ENCODE peak calls at places on chromosomes 3 and 15, in nine cellular contexts. X is ovary, B is B cell, Q is psoas muscle, Y is tibial artery, P is hepatocyte, A is H9, L is natural killer cell, O is neural progenitor cell. R is an unnamed sample.

GRCh38 chr3:126528800-126529541 is 5.0 kb downstream of the CHST13 start:
- DNase-seq in X (no peak), B (no peak), Q (no peak), Y (no peak), P (peak), A (no peak), L (no peak), O (no peak), R (no peak)

GRCh38 chr3:77467702-77468407 is 428.0 kb downstream of the ROBO2 start:
- DNase-seq in X (peak), B (no peak), Q (no peak), Y (peak), P (peak), A (no peak), L (no peak), O (no peak), R (no peak)

GRCh38 chr15:39621961-39622360 is 41.1 kb downstream of the THBS1 start:
- DNase-seq in X (no peak), B (no peak), Q (no peak), Y (no peak), P (no peak), A (no peak), L (no peak), O (no peak), R (no peak)

GRCh38 chr3:100335137-100335833 is 728 bp downstream of the NIT2 start:
- DNase-seq in X (peak), B (peak), Q (no peak), Y (no peak), P (peak), A (peak), L (peak), O (peak), R (peak)

GRCh38 chr3:30286007-30286669 is 320.3 kb upstream of the TGFBR2 start:
- DNase-seq in X (peak), B (no peak), Q (peak), Y (peak), P (peak), A (no peak), L (no peak), O (peak), R (no peak)

GRCh38 chr3:29186982-29187718 is 93.7 kb upstream of the RBMS3 start:
- DNase-seq in X (no peak), B (no peak), Q (no peak), Y (no peak), P (no peak), A (no peak), L (no peak), O (no peak), R (no peak)

GRCh38 chr3:12180218-12180617 is 21.5 kb upstream of the TIMP4 start:
- DNase-seq in X (no peak), B (no peak), Q (peak), Y (peak), P (no peak), A (no peak), L (no peak), O (no peak), R (no peak)

GRCh38 chr15:92616621-92617179 is 38.9 kb downstream of the FAM174B start:
- DNase-seq in X (no peak), B (no peak), Q (peak), Y (no peak), P (peak), A (no peak), L (no peak), O (no peak), R (no peak)

GRCh38 chr3:45554001-45554691 is 40.4 kb upstream of the LIMD1 start:
- DNase-seq in X (no peak), B (no peak), Q (peak), Y (no peak), P (no peak), A (no peak), L (no peak), O (no peak), R (peak)

GRCh38 chr3:190378240-190378891 is 9.6 kb upstream of the CLDN16 start:
- DNase-seq in X (no peak), B (no peak), Q (peak), Y (no peak), P (no peak), A (no peak), L (no peak), O (no peak), R (no peak)

GRCh38 chr15:40430271-40430805 is 10.4 kb upstream of the BAHD1 start:
- DNase-seq in X (no peak), B (no peak), Q (peak), Y (no peak), P (no peak), A (peak), L (no peak), O (no peak), R (peak)

GRCh38 chr15:90126457-90127435 is 24.5 kb upstream of the IDH2 start:
- DNase-seq in X (no peak), B (no peak), Q (peak), Y (no peak), P (peak), A (peak), L (no peak), O (peak), R (peak)

GRCh38 chr3:130649061-130649654 is 97.5 kb downstream of the PIK3R4 start:
- DNase-seq in X (no peak), B (no peak), Q (no peak), Y (no peak), P (no peak), A (no peak), L (no peak), O (no peak), R (no peak)

GRCh38 chr3:130648293-130648692 is 98.3 kb downstream of the PIK3R4 start:
- DNase-seq in X (no peak), B (no peak), Q (no peak), Y (no peak), P (no peak), A (no peak), L (no peak), O (no peak), R (no peak)

GRCh38 chr3:130644600-130645232 is 101.9 kb downstream of the PIK3R4 start:
- DNase-seq in X (no peak), B (no peak), Q (no peak), Y (no peak), P (no peak), A (no peak), L (no peak), O (no peak), R (no peak)

DNA sequence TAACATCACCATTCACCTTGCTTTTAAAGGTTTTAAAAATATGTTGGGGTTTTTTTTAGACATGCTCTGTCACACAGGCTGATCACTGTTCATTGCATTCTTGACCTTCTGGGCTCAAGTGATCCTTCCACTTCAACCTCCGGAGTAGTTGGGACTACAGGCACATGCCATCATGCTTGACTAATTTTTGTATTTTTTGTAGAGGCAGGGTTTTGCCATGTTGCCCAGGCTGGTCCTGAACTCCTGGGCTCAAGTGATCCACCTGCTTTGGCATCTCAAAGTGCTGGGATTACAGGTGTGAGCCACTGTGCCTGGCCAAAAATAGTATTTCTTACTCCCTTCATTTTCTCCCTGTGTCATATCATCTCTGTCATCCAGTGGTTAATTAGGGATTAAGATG is 101.4 kb downstream of the PIK3R4 start:
- DNase-seq in X (no peak), B (no peak), Q (no peak), Y (no peak), P (no peak), A (no peak), L (no peak), O (no peak), R (no peak)
- TF ChIP-seq CTCF in X (no peak), B (no peak), Q (no peak), Y (no peak), P (no peak), A (no peak), L (no peak), O (no peak), R (no peak)

DNA sequence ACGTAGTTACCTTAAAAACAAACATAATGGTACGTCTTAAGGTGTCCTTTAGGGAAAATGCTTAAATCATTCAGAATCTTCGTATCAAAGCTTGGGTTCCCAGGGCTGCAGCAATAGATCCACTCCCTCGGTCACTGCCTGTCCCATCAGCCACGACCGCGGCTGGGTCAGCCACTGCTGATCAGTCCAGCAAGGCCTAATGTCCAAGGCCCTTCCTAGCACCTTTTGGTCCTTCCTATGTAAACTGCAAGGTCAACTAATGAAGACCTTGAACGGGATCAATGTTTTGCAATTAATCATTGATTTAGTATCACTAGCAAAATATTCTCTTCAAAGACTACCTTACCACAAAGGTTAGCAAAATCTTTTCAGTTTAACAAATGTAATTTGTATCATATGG is 122.2 kb upstream of the IGF1R start:
- DNase-seq in X (no peak), B (no peak), Q (no peak), Y (no peak), P (no peak), A (no peak), L (no peak), O (no peak), R (no peak)
- TF ChIP-seq CTCF in X (no peak), B (no peak), Q (no peak), Y (no peak), P (no peak), A (no peak), L (no peak), O (no peak), R (no peak)

DNA sequence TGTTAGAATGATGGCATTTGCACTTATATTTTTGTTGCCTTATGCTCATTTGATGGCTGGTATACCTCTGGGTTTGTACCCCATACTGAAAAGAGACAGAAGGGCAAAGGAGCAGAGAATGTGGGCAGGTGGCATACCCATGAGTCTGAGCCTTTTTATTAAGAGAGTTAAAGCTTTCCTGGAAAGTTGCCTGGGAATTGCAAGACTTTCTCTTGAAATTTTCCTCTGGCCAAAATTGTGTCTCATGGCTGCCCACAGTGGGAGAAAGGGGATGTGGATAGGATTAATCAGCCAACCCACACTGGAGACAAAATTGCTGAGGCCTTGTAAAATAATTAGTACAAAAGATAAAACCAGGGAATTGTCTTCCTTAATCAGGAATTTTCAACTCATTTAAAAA is 8.2 kb upstream of the NMD3 start:
- DNase-seq in X (no peak), B (no peak), Q (no peak), Y (no peak), P (no peak), A (no peak), L (no peak), O (no peak), R (no peak)
- TF ChIP-seq CTCF in X (no peak), B (no peak), Q (no peak), Y (no peak), P (no peak), A (no peak), L (no peak), O (no peak), R (no peak)

DNA sequence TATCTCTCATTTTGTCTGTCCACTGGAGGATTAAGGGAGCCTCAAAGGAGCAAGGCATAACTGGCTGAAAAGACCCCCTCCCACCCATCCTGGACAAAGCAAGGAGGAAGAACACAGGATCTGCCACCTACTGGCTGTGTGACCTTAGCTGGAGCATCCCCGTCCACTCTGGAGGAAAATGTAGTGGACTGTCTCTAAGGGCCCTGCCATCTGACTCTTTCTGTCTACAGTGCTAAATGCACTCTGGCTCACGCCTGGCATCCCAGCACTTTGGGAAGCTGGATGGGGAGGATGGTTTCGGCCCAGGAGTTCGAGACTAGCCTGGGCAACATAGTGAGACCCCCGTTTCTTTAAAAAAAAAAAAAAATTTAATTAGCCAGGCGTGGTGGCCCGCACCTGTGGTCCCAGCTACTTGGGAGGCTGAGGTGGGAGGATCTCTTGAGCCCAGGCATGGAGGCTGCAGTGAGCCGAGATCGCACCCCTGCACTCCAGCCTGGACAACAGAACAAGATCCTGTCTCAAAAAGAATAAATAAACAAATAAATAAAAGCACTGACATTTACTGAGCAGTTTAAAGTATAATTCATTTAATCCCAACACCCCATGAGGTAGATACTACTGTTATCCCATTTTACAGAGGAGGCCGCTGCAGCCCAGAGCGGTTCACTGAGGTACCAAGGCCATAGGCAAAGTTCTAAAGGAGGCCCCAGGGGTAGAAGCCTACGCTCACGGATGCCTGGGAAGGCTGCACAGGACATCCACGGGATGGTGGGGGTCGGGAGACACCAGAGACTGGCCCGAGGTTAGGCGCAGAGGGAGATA is 1.1 kb downstream of the TBC1D2B start:
- DNase-seq in X (no peak), B (no peak), Q (no peak), Y (no peak), P (no peak), A (no peak), L (no peak), O (peak), R (peak)
- TF ChIP-seq CTCF in X (no peak), B (no peak), Q (no peak), Y (no peak), P (no peak), A (peak), L (no peak), O (peak), R (no peak)

GRCh38 chr3:54243262-54243931 is 121.0 kb downstream of the CACNA2D3 start:
- DNase-seq in X (peak), B (no peak), Q (no peak), Y (no peak), P (no peak), A (no peak), L (no peak), O (no peak), R (no peak)
- TF ChIP-seq CTCF in X (no peak), B (no peak), Q (no peak), Y (no peak), P (no peak), A (peak), L (no peak), O (no peak), R (no peak)

GRCh38 chr3:120173056-120173675 is 78.9 kb upstream of the GSK3B start:
- DNase-seq in X (no peak), B (no peak), Q (no peak), Y (no peak), P (no peak), A (no peak), L (no peak), O (no peak), R (no peak)
- TF ChIP-seq CTCF in X (no peak), B (no peak), Q (no peak), Y (no peak), P (no peak), A (no peak), L (no peak), O (no peak), R (no peak)

GRCh38 chr15:78242128-78242527 is 7.8 kb upstream of the ACSBG1 start:
- DNase-seq in X (no peak), B (no peak), Q (no peak), Y (no peak), P (peak), A (peak), L (no peak), O (peak), R (peak)
- TF ChIP-seq CTCF in X (no peak), B (no peak), Q (peak), Y (no peak), P (peak), A (peak), L (no peak), O (peak), R (no peak)

DNA sequence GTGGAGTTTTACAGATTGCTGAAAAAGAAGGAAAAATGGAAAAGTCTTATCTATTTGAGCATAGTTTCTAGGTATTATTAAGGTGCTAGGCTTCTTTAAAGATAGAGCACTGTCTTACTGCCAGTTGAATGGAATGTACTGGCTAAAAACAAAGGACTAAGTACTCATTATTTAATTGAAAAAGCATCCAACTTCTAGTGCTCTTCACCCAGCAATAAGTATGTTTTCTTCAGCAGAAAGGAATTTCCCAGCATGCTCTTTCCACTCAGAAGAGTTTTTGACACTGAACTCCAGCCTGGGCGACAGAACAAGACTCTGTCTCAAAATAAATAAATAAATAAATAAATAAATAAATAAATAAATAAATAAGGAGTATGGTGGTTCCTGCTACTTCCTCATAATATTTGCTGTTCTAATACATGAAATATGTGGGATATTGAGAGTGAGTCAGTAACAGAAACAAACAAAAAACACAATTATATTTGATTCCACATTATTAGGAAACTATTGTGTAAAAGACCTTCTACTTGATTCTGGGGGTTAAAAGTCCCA is 70.6 kb downstream of the ATP13A4 start:
- DNase-seq in X (no peak), B (no peak), Q (no peak), Y (no peak), P (no peak), A (no peak), L (no peak), O (no peak), R (no peak)
- TF ChIP-seq CTCF in X (no peak), B (no peak), Q (no peak), Y (no peak), P (no peak), A (no peak), L (no peak), O (no peak), R (no peak)

DNA sequence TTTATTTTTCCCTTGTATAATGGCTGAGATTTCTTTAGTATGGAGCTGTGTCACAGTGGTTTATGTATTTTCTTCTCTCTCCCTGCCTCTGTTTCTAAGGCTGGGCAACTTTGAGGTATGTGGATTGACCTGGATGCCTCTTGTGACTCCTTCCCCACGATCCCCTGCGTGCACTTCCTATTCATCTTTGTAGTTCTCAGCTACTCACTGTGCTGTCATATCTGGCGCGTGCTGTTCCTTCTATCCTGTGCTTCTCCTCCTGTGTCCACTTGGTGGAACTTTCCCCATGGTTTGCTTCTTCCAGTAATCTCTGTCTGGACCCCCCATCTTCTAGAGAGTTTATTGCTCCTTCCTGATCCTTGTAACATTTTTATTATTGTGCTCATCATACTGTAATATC is 97.3 kb downstream of the AKAP13 start:
- DNase-seq in X (no peak), B (no peak), Q (no peak), Y (no peak), P (no peak), A (no peak), L (no peak), O (no peak), R (no peak)
- TF ChIP-seq CTCF in X (no peak), B (no peak), Q (no peak), Y (no peak), P (no peak), A (no peak), L (no peak), O (no peak), R (no peak)